ENCODE peak calls at places on chromosomes 7 and 10, in eight cellular contexts. U is dermis blood vessel endothelial cell; Q is stimulated activated CD4-positive, alpha-beta T cell treated with anti-CD3 and anti-CD28 coated beads, TNF-alpha, amount 100 ng/mL, for 24 hours; F is putamen; A is left colon; H is left kidney; Z is epithelial cell of esophagus; B is ELF-1. K is an unnamed sample.

GRCh38 chr7:69364814-69365587 is 233.3 kb upstream of the AUTS2 start:
- DNase-seq in B (no peak), H (peak; percentile 25), Z (no peak), F (no peak), U (no peak), Q (no peak), A (no peak), K (no peak)

GRCh38 chr7:126569402-126569801 is 683.3 kb downstream of the GRM8 start:
- DNase-seq in H (no peak), Q (no peak), U (no peak), Z (no peak), B (no peak), F (no peak), A (no peak), K (no peak)

GRCh38 chr7:28840515-28841125 is 117.5 kb downstream of the TRIL start:
- DNase-seq in Z (peak; percentile 29), F (no peak), U (peak; percentile 19), A (no peak), Q (no peak), B (no peak), H (peak; percentile 34), K (no peak)

GRCh38 chr10:76150139-76150885 is 718.9 kb downstream of the LRMDA start:
- DNase-seq in Z (peak; percentile 83), A (no peak), F (no peak), B (peak; percentile 94), U (no peak), H (peak; percentile 94), Q (no peak), K (peak; percentile 19)

GRCh38 chr7:24756989-24757798 is at the start of gene GSDME:
- DNase-seq in F (peak; percentile 54), Z (peak; percentile 77), U (peak; percentile 69), Q (no peak), A (peak; percentile 38), H (peak; percentile 81), B (peak; percentile 63), K (peak; percentile 46)

GRCh38 chr10:116460219-116460618 is 32.6 kb downstream of the PNLIPRP3 start:
- DNase-seq in Z (no peak), A (no peak), H (no peak), F (no peak), Q (no peak), B (no peak), U (no peak), K (peak; percentile 20)

GRCh38 chr10:128009768-128010167 is 102.9 kb downstream of the PTPRE start:
- DNase-seq in A (no peak), F (no peak), Q (no peak), H (no peak), B (no peak), Z (no peak), U (peak; percentile 70), K (no peak)

GRCh38 chr7:108143658-108144420 is 13.7 kb upstream of the LAMB4 start:
- DNase-seq in Z (no peak), F (no peak), B (no peak), H (no peak), A (no peak), Q (no peak), U (no peak), K (no peak)

GRCh38 chr7:138838166-138838565 is 40.2 kb upstream of the ATP6V0A4 start:
- DNase-seq in U (peak; percentile 14), F (no peak), H (peak; percentile 72), Q (no peak), A (no peak), B (peak; percentile 14), Z (no peak), K (no peak)

GRCh38 chr10:10591682-10592412 is 425.8 kb upstream of the CELF2 start:
- DNase-seq in Z (no peak), F (no peak), B (no peak), A (no peak), Q (no peak), H (peak; percentile 73), U (no peak), K (no peak)

GRCh38 chr10:48817141-48817540 is 122.5 kb downstream of the LRRC18 start:
- DNase-seq in U (no peak), Z (no peak), H (no peak), Q (no peak), F (no peak), B (no peak), A (no peak), K (no peak)

GRCh38 chr10:18216482-18216881 is 76.3 kb downstream of the CACNB2 start:
- DNase-seq in Z (peak; percentile 24), B (no peak), F (no peak), Q (no peak), A (no peak), U (peak; percentile 28), H (peak; percentile 45), K (no peak)

GRCh38 chr10:75015440-75015839 is 96.0 kb upstream of the SAMD8 start:
- DNase-seq in H (peak; percentile 34), Q (no peak), F (no peak), B (no peak), A (no peak), Z (no peak), U (no peak), K (no peak)

GRCh38 chr7:21504021-21504420 is 38.8 kb upstream of the DNAH11 start:
- DNase-seq in F (no peak), H (peak; percentile 63), Z (peak; percentile 45), U (no peak), A (no peak), B (peak; percentile 43), Q (no peak), K (no peak)

GRCh38 chr7:8042796-8043535 is 74.4 kb downstream of the GLCCI1 start:
- DNase-seq in H (no peak), B (no peak), Z (no peak), F (no peak), A (no peak), U (no peak), Q (no peak), K (no peak)